ENCODE peak calls at places on chromosome 3, in nine cellular contexts. K is A549, P is fibroblast of pulmonary artery, I is fibroblast of the aortic adventitia, L is transverse colon, V is RWPE1, G is heart right ventricle, B is HFFc6, J is Calu3. Q is an unnamed sample.

GRCh38 chr3:24318668-24319287 is 175.9 kb downstream of the THRB start:
- DNase-seq in K (peak), P (peak), I (peak), L (no peak), V (peak), G (no peak), B (peak), J (peak), Q (no peak)

GRCh38 chr3:119378259-119378658 is 84.1 kb downstream of the ARHGAP31 start:
- DNase-seq in K (no peak), P (no peak), I (no peak), L (no peak), V (no peak), G (no peak), B (no peak), J (no peak), Q (no peak)

GRCh38 chr3:140270329-140270728 is 335.3 kb downstream of the CLSTN2 start:
- DNase-seq in K (no peak), P (no peak), I (no peak), L (no peak), V (peak), G (no peak), B (no peak), J (no peak), Q (no peak)

GRCh38 chr3:129723558-129724324 is 117.3 kb upstream of the PLXND1 start:
- DNase-seq in K (peak), P (peak), I (peak), L (peak), V (peak), G (no peak), B (peak), J (no peak), Q (peak)

GRCh38 chr3:148227534-148227933 is 470.2 kb upstream of the AGTR1 start:
- DNase-seq in K (no peak), P (peak), I (peak), L (no peak), V (peak), G (no peak), B (no peak), J (no peak), Q (no peak)

GRCh38 chr3:10470666-10471336 is 34.6 kb downstream of the ATP2B2 start:
- DNase-seq in K (no peak), P (no peak), I (no peak), L (no peak), V (no peak), G (no peak), B (no peak), J (no peak), Q (no peak)

GRCh38 chr3:42500091-42500490 is 2.4 kb upstream of the VIPR1 start:
- DNase-seq in K (no peak), P (no peak), I (no peak), L (no peak), V (no peak), G (no peak), B (no peak), J (no peak), Q (no peak)

GRCh38 chr3:126035362-126036050 is 48.4 kb downstream of the SLC41A3 start:
- DNase-seq in K (no peak), P (no peak), I (no peak), L (no peak), V (no peak), G (no peak), B (no peak), J (no peak), Q (no peak)

GRCh38 chr3:188700497-188700896 is 471.3 kb upstream of the TPRG1 start:
- DNase-seq in K (no peak), P (no peak), I (no peak), L (no peak), V (no peak), G (no peak), B (no peak), J (no peak), Q (no peak)

GRCh38 chr3:172476339-172476738 is 28.1 kb upstream of the GHSR start:
- DNase-seq in K (no peak), P (no peak), I (no peak), L (no peak), V (no peak), G (no peak), B (no peak), J (peak), Q (no peak)

GRCh38 chr3:81923038-81923437 is 161.6 kb upstream of the GBE1 start:
- DNase-seq in K (no peak), P (no peak), I (no peak), L (no peak), V (no peak), G (no peak), B (no peak), J (no peak), Q (no peak)

GRCh38 chr3:160376681-160377080 is 22.3 kb downstream of the IFT80 start:
- DNase-seq in K (no peak), P (no peak), I (peak), L (no peak), V (no peak), G (no peak), B (peak), J (no peak), Q (peak)

GRCh38 chr3:46498916-46499519 is 1.2 kb downstream of the RTP3 start:
- DNase-seq in K (no peak), P (no peak), I (no peak), L (no peak), V (no peak), G (no peak), B (no peak), J (no peak), Q (no peak)

GRCh38 chr3:129985113-129985512 is 10.6 kb downstream of the TRH start:
- DNase-seq in K (no peak), P (no peak), I (no peak), L (no peak), V (no peak), G (peak), B (no peak), J (no peak), Q (no peak)

GRCh38 chr3:42355612-42356011 is 54.8 kb downstream of the LYZL4 start:
- DNase-seq in K (no peak), P (no peak), I (no peak), L (no peak), V (no peak), G (no peak), B (no peak), J (no peak), Q (no peak)

GRCh38 chr3:53026423-53027162 is 19.3 kb downstream of the SFMBT1 start:
- DNase-seq in K (no peak), P (no peak), I (no peak), L (no peak), V (no peak), G (no peak), B (no peak), J (no peak), Q (no peak)

GRCh38 chr3:46881819-46882376 is 4.4 kb downstream of the PTH1R start:
- DNase-seq in K (no peak), P (no peak), I (no peak), L (peak), V (no peak), G (no peak), B (no peak), J (no peak), Q (no peak)

GRCh38 chr3:10935846-10936631 is 56.5 kb upstream of the SLC6A1 start:
- DNase-seq in K (no peak), P (no peak), I (no peak), L (no peak), V (no peak), G (no peak), B (no peak), J (no peak), Q (no peak)

GRCh38 chr3:70813306-70813705 is 500.9 kb upstream of the MDFIC2 start:
- DNase-seq in K (no peak), P (no peak), I (peak), L (no peak), V (no peak), G (no peak), B (no peak), J (no peak), Q (no peak)

GRCh38 chr3:14555835-14556234 is 15.7 kb upstream of the GRIP2 start:
- DNase-seq in K (no peak), P (no peak), I (no peak), L (peak), V (no peak), G (peak), B (no peak), J (peak), Q (no peak)

GRCh38 chr3:134353831-134354611 is 20.2 kb downstream of the AMOTL2 start:
- DNase-seq in K (no peak), P (no peak), I (peak), L (peak), V (no peak), G (no peak), B (peak), J (peak), Q (no peak)

GRCh38 chr3:140848675-140849074 is 93.0 kb upstream of the SLC25A36 start:
- DNase-seq in K (no peak), P (no peak), I (no peak), L (no peak), V (no peak), G (no peak), B (no peak), J (no peak), Q (no peak)

GRCh38 chr3:99674086-99674789 is 35.8 kb downstream of the COL8A1 start:
- DNase-seq in K (no peak), P (peak), I (peak), L (no peak), V (no peak), G (no peak), B (peak), J (peak), Q (no peak)

GRCh38 chr3:171320721-171321120 is 139.5 kb downstream of the TNIK start:
- DNase-seq in K (no peak), P (peak), I (peak), L (no peak), V (no peak), G (no peak), B (no peak), J (no peak), Q (no peak)

GRCh38 chr3:185831195-185831594 is 6.4 kb upstream of the IGF2BP2 start:
- DNase-seq in K (no peak), P (no peak), I (no peak), L (no peak), V (no peak), G (no peak), B (no peak), J (peak), Q (no peak)

GRCh38 chr3:8856721-8857120 is 87.3 kb upstream of the OXTR start:
- DNase-seq in K (no peak), P (peak), I (peak), L (no peak), V (no peak), G (no peak), B (peak), J (no peak), Q (no peak)

GRCh38 chr3:169362261-169362660 is 301.3 kb downstream of the MECOM start:
- DNase-seq in K (no peak), P (peak), I (peak), L (peak), V (no peak), G (no peak), B (peak), J (peak), Q (no peak)

GRCh38 chr3:86420990-86421739 is 569.8 kb downstream of the VGLL3 start:
- DNase-seq in K (no peak), P (no peak), I (no peak), L (no peak), V (no peak), G (no peak), B (no peak), J (no peak), Q (no peak)

GRCh38 chr3:173397161-173398110 is at the start of gene NLGN1:
- DNase-seq in K (no peak), P (peak), I (peak), L (peak), V (peak), G (peak), B (peak), J (peak), Q (peak)

GRCh38 chr3:85626662-85627061 is 667.9 kb downstream of the CADM2 start:
- DNase-seq in K (no peak), P (no peak), I (no peak), L (no peak), V (no peak), G (no peak), B (no peak), J (no peak), Q (no peak)

GRCh38 chr3:16088496-16088895 is 86.0 kb upstream of the GALNT15 start:
- DNase-seq in K (no peak), P (no peak), I (peak), L (no peak), V (no peak), G (no peak), B (no peak), J (no peak), Q (no peak)

GRCh38 chr3:140500473-140500872 is 177.4 kb upstream of the TRIM42 start:
- DNase-seq in K (no peak), P (no peak), I (no peak), L (no peak), V (no peak), G (no peak), B (no peak), J (no peak), Q (no peak)

DNA sequence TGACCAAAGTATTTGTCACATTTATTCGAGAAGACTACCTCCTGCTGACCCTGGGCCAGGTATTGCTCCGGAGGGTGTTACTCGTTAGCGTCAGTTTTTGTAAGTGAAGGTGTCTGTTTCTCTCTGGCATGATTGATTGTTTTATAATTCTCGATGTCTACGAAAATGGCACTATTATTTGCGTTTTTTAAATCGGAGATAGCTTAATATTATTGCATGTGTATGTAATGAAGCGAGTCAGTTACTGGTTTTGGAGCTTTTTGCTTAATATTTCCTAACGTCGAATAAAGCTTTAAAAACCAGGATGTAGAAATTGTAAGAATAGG is 439 bp downstream of the DZIP3 start:
- DNase-seq in K (no peak), P (no peak), I (no peak), L (no peak), V (no peak), G (no peak), B (no peak), J (no peak), Q (no peak)
- TF ChIP-seq CTCF in K (no peak), P (no peak), I (no peak), L (no peak), V (no peak), G (no peak), B (no peak), J (no peak), Q (no peak)

GRCh38 chr3:33034601-33035000 is 62.3 kb downstream of the GLB1 start:
- DNase-seq in K (no peak), P (no peak), I (no peak), L (no peak), V (no peak), G (no peak), B (no peak), J (no peak), Q (no peak)

GRCh38 chr3:33032937-33033336 is 64.0 kb downstream of the GLB1 start:
- DNase-seq in K (peak), P (no peak), I (no peak), L (no peak), V (peak), G (no peak), B (peak), J (peak), Q (no peak)

GRCh38 chr3:33030246-33030645 is 66.7 kb downstream of the GLB1 start:
- DNase-seq in K (no peak), P (no peak), I (no peak), L (no peak), V (no peak), G (no peak), B (no peak), J (no peak), Q (no peak)

GRCh38 chr3:33027091-33027490 is 69.9 kb downstream of the GLB1 start:
- DNase-seq in K (no peak), P (no peak), I (no peak), L (no peak), V (no peak), G (no peak), B (no peak), J (no peak), Q (no peak)

DNA sequence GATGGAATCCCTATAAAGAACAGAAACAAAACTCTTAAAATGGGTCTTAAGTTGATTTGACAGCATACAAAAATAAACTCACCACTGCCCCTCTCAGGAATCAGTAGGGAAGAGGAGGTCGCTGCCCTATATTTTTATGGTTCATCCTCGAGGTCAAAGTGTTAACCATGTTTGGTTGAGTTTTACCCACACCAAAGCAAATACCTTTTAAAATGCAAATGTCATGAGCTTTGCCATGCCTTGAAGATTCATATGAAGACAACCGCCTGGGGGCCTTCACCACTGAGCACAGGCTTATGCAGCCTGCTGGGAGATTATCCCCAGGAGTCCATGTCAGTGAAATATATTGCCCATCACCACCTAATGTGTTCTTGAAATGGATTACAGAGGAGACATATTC is 66.1 kb downstream of the GLB1 start:
- DNase-seq in K (no peak), P (no peak), I (no peak), L (no peak), V (no peak), G (no peak), B (no peak), J (no peak), Q (no peak)
- TF ChIP-seq CTCF in K (no peak), P (no peak), I (no peak), L (no peak), V (no peak), G (no peak), B (no peak), J (no peak), Q (no peak)

GRCh38 chr3:65466300-65466988 is 572.3 kb downstream of the MAGI1 start:
- DNase-seq in K (no peak), P (no peak), I (no peak), L (no peak), V (no peak), G (no peak), B (no peak), J (no peak), Q (no peak)
- TF ChIP-seq CTCF in K (no peak), P (no peak), I (no peak), L (no peak), V (no peak), G (no peak), B (no peak), J (no peak), Q (no peak)

GRCh38 chr3:31265646-31266423 is 266.9 kb upstream of the STT3B start:
- DNase-seq in K (no peak), P (peak), I (peak), L (no peak), V (no peak), G (no peak), B (no peak), J (no peak), Q (no peak)
- TF ChIP-seq CTCF in K (no peak), P (no peak), I (no peak), L (no peak), V (no peak), G (no peak), B (no peak), J (no peak), Q (no peak)

GRCh38 chr3:122958290-122958689 is 69.3 kb downstream of the SEMA5B start:
- DNase-seq in K (no peak), P (no peak), I (no peak), L (no peak), V (no peak), G (no peak), B (no peak), J (no peak), Q (no peak)

GRCh38 chr3:122959339-122959738 is 68.2 kb downstream of the SEMA5B start:
- DNase-seq in K (no peak), P (no peak), I (no peak), L (no peak), V (no peak), G (no peak), B (no peak), J (no peak), Q (no peak)

GRCh38 chr3:122961146-122961545 is 66.4 kb downstream of the SEMA5B start:
- DNase-seq in K (no peak), P (peak), I (peak), L (peak), V (no peak), G (no peak), B (peak), J (no peak), Q (peak)

GRCh38 chr3:122962149-122962548 is 65.4 kb downstream of the SEMA5B start:
- DNase-seq in K (no peak), P (no peak), I (no peak), L (no peak), V (no peak), G (no peak), B (no peak), J (no peak), Q (no peak)

DNA sequence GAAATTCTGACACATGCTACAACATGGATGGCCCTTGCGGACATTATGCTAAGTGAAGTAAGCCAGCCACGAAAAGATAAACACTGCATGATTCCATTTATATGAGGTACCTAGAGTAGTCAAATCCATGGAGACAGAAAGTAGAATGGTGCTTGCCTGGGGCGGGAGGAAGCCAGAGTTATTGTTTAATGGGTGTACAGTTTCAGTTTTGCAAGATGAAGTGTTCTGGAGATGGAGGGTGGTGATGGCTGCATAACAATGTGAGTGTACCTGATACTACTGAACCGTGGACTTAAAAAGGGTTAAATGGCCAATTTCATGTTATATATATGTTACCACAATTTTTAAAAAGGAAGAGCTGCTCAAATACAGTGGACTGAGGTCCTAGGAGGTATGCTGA is 66.9 kb downstream of the SEMA5B start:
- DNase-seq in K (no peak), P (no peak), I (no peak), L (no peak), V (no peak), G (no peak), B (no peak), J (no peak), Q (no peak)
- TF ChIP-seq CTCF in K (no peak), P (no peak), I (no peak), L (no peak), V (no peak), G (no peak), B (no peak), J (no peak), Q (no peak)

GRCh38 chr3:30408105-30408557 is 198.3 kb upstream of the TGFBR2 start:
- DNase-seq in K (no peak), P (peak), I (no peak), L (no peak), V (no peak), G (no peak), B (no peak), J (no peak), Q (no peak)
- TF ChIP-seq CTCF in K (no peak), P (no peak), I (peak), L (no peak), V (no peak), G (no peak), B (peak), J (no peak), Q (no peak)

GRCh38 chr3:33732394-33732793 is 14.3 kb upstream of the CLASP2 start:
- DNase-seq in K (peak), P (no peak), I (no peak), L (no peak), V (no peak), G (no peak), B (no peak), J (no peak), Q (no peak)
- TF ChIP-seq CTCF in K (no peak), P (peak), I (peak), L (no peak), V (peak), G (no peak), B (peak), J (peak), Q (peak)

DNA sequence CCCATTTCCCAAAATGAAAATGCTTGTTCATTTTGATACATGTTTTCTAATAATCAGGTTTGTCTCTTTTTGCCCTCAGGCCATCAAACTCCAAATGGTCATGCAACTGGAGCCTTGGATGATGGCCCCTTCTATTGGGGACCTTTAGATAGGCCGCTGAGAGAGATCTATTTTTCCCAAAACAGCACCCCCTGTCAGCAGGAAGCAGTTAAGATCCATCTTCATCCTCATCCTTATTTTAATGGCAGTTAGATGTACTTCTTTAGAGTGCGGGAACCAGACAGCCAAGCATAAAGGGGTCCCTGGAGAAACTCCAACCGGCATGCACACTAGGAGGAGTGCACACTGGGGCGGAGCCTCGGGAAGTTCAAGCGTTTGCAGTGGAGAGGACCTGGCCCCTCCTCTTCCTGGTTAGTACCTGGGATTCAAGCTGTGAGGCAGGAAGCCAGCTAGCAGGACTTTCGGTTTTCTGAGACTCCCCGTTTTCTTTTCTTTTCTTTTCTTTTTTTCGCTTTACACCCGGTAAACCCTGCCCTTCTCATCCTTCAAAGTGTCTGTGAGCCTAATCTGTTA is 31.9 kb upstream of the STRIT1 start:
- DNase-seq in K (peak), P (no peak), I (no peak), L (no peak), V (no peak), G (no peak), B (no peak), J (no peak), Q (no peak)
- TF ChIP-seq CTCF in K (no peak), P (peak), I (no peak), L (no peak), V (no peak), G (no peak), B (peak), J (no peak), Q (peak)